ENCODE peak calls at places on chromosomes 13 and 19, in seven cellular contexts. V is breast epithelium; B is GM12865; M is stimulated activated CD4-positive, alpha-beta T cell treated with anti-CD3 and anti-CD28 coated beads, TNF-alpha, amount 100 ng/mL, for 4 hours; H is A172; L is iPS-NIHi11; X is adrenal gland. F is an unnamed sample.

GRCh38 chr19:3368848-3369336 is 2.5 kb downstream of the NFIC start:
- DNase-seq in V (no peak), B (peak), M (no peak), H (no peak), L (no peak), X (no peak), F (no peak)

GRCh38 chr13:70310720-70311119 is 202.5 kb upstream of the KLHL1 start:
- DNase-seq in V (no peak), B (peak), M (no peak), H (peak), L (peak), X (no peak), F (peak)

GRCh38 chr19:42048992-42049391 is 21.0 kb downstream of the GRIK5 start:
- DNase-seq in V (no peak), B (no peak), M (no peak), H (peak), L (no peak), X (no peak), F (peak)

GRCh38 chr19:13343514-13343913 is 162.8 kb downstream of the CACNA1A start:
- DNase-seq in V (no peak), B (no peak), M (no peak), H (no peak), L (no peak), X (no peak), F (no peak)

GRCh38 chr13:111062305-111062704 is 52.8 kb upstream of the ARHGEF7 start:
- DNase-seq in V (no peak), B (no peak), M (no peak), H (no peak), L (no peak), X (no peak), F (no peak)

GRCh38 chr19:46416077-46416709 is 2.8 kb upstream of the CCDC8 start:
- DNase-seq in V (peak), B (no peak), M (no peak), H (peak), L (peak), X (peak), F (peak)

GRCh38 chr19:246551-246950 is 44.7 kb downstream of the PLPP2 start:
- DNase-seq in V (no peak), B (peak), M (no peak), H (no peak), L (peak), X (no peak), F (no peak)

GRCh38 chr19:50830266-50831025 is 2.9 kb downstream of the KLK15 start:
- DNase-seq in V (no peak), B (no peak), M (no peak), H (no peak), L (no peak), X (no peak), F (no peak)

GRCh38 chr19:11979527-11979926 is 14.7 kb downstream of the ZNF763 start:
- DNase-seq in V (no peak), B (no peak), M (no peak), H (no peak), L (no peak), X (no peak), F (no peak)

GRCh38 chr13:69903081-69903480 is 204.5 kb upstream of the ATXN8OS start:
- DNase-seq in V (no peak), B (no peak), M (no peak), H (no peak), L (no peak), X (no peak), F (no peak)

GRCh38 chr19:14090509-14091085 is at the start of gene SAMD1:
- DNase-seq in V (peak), B (peak), M (peak), H (peak), L (peak), X (peak), F (peak)

GRCh38 chr19:40862333-40862732 is 12.1 kb upstream of the CYP2A6 start:
- DNase-seq in V (no peak), B (no peak), M (no peak), H (no peak), L (no peak), X (no peak), F (no peak)

GRCh38 chr19:2302319-2303208 is 5.4 kb downstream of the LINGO3 start:
- DNase-seq in V (no peak), B (no peak), M (no peak), H (no peak), L (peak), X (peak), F (no peak)

GRCh38 chr13:110960219-110960618 is 45.4 kb upstream of the ANKRD10 start:
- DNase-seq in V (no peak), B (no peak), M (no peak), H (no peak), L (no peak), X (no peak), F (no peak)

GRCh38 chr13:41696163-41697003 is 239.0 kb downstream of the RGCC start:
- DNase-seq in V (no peak), B (peak), M (no peak), H (peak), L (peak), X (peak), F (peak)

GRCh38 chr13:39862891-39863290 is 207.4 kb downstream of the COG6 start:
- DNase-seq in V (no peak), B (no peak), M (no peak), H (no peak), L (no peak), X (no peak), F (no peak)